ENCODE peak calls at places on chromosomes 11 and 22, in six cellular contexts. S, X, D, G, P and E are unnamed samples.

GRCh38 chr22:40463727-40464126 is 93.3 kb downstream of the SGSM3 start:
- DNase-seq in S (no peak), X (no peak), D (no peak), G (no peak), P (no peak), E (no peak)

GRCh38 chr22:34111210-34111824 is 191.0 kb upstream of the LARGE1 start:
- DNase-seq in S (peak), X (peak), D (no peak), G (peak), P (peak), E (no peak)

GRCh38 chr11:66218026-66218425 is 50.4 kb upstream of the RAB1B start:
- DNase-seq in S (no peak), X (no peak), D (no peak), G (no peak), P (no peak), E (no peak)

GRCh38 chr11:100981196-100981824 is 148.3 kb downstream of the PGR start:
- DNase-seq in S (no peak), X (no peak), D (no peak), G (no peak), P (no peak), E (no peak)

GRCh38 chr11:121936781-121937447 is 179.1 kb downstream of the BLID start:
- DNase-seq in S (no peak), X (no peak), D (no peak), G (no peak), P (no peak), E (no peak)

GRCh38 chr11:121767433-121767832 is 314.7 kb upstream of the SORL1-AS1 start:
- DNase-seq in S (no peak), X (no peak), D (no peak), G (no peak), P (no peak), E (no peak)

GRCh38 chr11:96075532-96075959 is 151.6 kb upstream of the MTMR2 start:
- DNase-seq in S (no peak), X (no peak), D (no peak), G (no peak), P (no peak), E (no peak)

GRCh38 chr22:48318575-48319320 is 1508.9 kb downstream of the BRD1 start:
- DNase-seq in S (no peak), X (no peak), D (no peak), G (no peak), P (no peak), E (no peak)

GRCh38 chr22:19663286-19663815 is 51.0 kb upstream of the SEPTIN5 start:
- DNase-seq in S (no peak), X (no peak), D (no peak), G (no peak), P (peak), E (peak)

DNA sequence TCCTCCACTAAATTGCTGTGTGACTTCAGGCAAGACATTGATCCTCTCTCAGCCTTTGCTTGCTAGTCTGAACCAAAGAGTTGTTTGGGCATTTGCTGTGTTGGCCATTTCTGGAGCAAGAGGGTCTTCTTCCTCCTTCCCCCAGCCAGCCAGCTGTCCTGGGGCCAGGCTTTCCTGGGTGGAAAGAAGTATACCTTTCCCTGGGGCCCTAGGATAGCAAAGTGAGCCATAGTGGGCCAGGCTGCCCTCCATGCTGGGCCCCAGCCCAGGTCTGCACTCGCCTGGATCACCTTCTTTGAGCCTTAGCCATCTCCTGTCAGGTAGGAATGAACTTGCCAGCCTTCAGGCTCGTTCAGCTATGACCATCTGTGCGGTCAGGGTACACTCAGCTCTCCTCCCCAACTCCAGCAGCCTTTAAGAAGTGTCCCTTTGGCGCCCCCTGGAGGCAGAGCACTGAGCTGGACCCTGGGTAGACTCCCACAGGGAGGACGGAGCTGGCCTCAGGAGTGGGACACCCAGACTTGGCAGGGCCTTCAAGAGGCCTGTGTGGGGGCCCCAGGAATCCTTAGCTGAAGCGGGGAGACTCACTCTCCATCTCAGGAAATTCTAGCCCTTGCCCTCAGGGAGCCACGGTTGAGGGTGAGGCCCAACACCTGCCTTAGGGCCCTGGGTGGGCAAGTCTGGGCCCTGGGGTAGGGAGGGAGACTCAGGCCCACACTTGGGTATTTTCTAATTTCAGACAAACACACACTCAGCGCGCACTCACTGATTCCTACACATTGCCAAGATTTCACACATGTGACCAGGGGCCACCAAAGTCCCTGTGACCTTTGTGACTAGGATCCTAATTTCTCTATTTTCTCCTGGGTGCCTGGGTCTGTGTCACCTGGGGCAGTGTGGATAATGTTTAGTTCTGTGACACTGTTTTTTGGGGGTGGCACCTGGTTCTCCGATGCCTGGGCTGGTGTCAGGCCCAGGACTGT is 35.6 kb upstream of the TPBGL start:
- DNase-seq in S (peak), X (peak), D (peak), G (peak), P (peak), E (peak)
- H2AFZ ChIP-seq in S (no peak), X (no peak), D (no peak), G (no peak), P (no peak), E (no peak)

GRCh38 chr22:32411829-32412592 is at the start of gene RTCB:
- DNase-seq in S (peak), X (peak), D (peak), G (peak), P (peak), E (peak)
- TF ChIP-seq POLR2AphosphoS5 in S (peak), X (no peak), D (peak), G (peak), P (peak), E (peak)

DNA sequence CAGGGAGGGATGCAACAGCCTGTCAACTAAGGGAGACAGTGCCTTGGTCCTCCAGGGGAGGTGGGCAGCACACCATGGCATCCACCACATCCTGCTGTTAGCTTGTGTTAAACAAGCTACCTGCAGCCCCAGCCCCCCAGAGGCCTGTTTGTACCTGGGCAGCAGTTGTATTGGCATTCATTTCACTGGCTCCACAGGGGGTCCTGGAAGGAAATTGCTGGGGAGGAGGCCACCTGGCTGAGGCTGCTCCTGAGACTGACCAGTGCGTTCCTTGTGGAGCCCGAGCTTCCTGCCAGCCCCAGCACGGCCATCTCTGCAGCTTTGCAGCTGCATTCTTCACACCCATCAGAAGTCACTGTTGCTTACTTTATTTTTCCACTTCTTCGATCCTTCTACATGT is 479.9 kb downstream of the INSC start:
- DNase-seq in S (peak), X (peak), D (no peak), G (no peak), P (no peak), E (no peak)
- H2AFZ ChIP-seq in S (no peak), X (no peak), D (no peak), G (no peak), P (no peak), E (no peak)

GRCh38 chr11:829116-829945 is 1.6 kb downstream of the CRACR2B start:
- DNase-seq in S (peak), X (peak), D (no peak), G (no peak), P (no peak), E (peak)
- TF ChIP-seq POLR2AphosphoS5 in S (no peak), X (no peak), D (no peak), G (no peak), P (no peak), E (no peak)

GRCh38 chr11:79413258-79413657 is 27.6 kb downstream of the TENM4 start:
- DNase-seq in S (peak), X (no peak), D (no peak), G (no peak), P (peak), E (no peak)
- H2AFZ ChIP-seq in S (no peak), X (no peak), D (no peak), G (no peak), P (no peak), E (no peak)

GRCh38 chr11:65078151-65078550 is 5.7 kb downstream of the CDCA5 start:
- DNase-seq in S (peak), X (peak), D (peak), G (peak), P (peak), E (peak)
- TF ChIP-seq POLR2AphosphoS5 in S (no peak), X (peak), D (no peak), G (no peak), P (no peak), E (no peak)

GRCh38 chr11:10701982-10702381 is 8.4 kb upstream of the IRAG1 start:
- DNase-seq in S (no peak), X (no peak), D (no peak), G (no peak), P (no peak), E (no peak)
- H2AFZ ChIP-seq in S (no peak), X (no peak), D (peak), G (no peak), P (no peak), E (no peak)

DNA sequence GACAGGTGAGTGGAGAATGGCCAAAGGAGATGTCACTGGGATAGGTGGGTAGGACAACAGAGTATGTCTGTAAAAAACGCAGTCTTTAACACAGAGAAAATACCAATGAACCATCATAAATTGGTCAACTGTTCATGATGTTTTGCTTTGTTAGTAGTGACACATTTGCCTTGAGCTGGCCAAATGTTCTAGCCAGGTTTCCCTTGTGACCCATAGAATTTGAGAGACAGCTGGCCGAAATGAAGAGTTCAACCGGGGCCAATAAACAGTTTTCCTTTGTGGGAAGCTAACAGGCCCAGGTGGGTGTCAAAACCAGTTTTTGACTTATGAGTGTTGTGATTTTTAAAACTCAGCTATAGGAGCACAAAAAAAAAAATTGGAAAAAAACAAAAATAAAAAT is 116.6 kb upstream of the BID start:
- DNase-seq in S (no peak), X (no peak), D (no peak), G (no peak), P (no peak), E (no peak)
- TF ChIP-seq POLR2AphosphoS5 in S (no peak), X (no peak), D (no peak), G (no peak), P (no peak), E (no peak)

DNA sequence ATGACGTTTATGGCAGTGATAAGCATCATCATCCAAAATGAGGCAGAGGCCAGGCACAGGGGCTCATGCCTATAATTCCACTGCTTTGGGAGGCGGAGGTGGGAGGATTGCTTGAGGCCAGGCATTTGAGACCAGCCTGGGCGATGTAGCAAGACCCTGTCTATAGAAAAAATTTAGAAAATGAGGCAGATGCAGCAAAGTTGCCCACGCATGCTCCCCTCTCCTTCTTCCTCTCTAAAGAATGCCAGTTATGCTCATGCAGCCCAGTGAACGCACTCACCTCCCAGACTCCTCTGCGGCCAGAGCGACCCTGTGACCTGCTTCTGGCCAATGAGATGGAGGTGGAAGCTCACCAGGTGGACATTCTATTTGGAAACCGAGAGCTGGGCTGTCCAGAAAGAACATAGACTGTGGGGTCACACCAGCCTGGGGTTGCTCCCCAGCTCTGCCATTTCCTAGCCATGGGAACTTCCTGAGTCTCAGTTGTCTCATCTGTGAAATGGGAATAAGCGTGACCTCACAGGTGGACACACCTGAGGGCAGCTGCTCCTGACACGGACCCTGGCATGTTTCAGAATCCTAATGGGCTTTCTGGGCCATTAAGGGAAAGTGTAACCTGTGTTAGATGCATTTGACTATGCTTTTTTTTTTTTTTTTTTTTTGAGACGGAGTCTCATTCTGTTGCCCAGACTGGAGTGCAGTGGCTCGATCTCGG is 44.9 kb downstream of the MCM5 start:
- DNase-seq in S (no peak), X (no peak), D (no peak), G (no peak), P (no peak), E (no peak)
- H2AFZ ChIP-seq in S (no peak), X (no peak), D (no peak), G (no peak), P (no peak), E (no peak)

GRCh38 chr11:111444040-111444439 is 65.0 kb upstream of the POU2AF1 start:
- DNase-seq in S (no peak), X (no peak), D (no peak), G (no peak), P (no peak), E (no peak)

GRCh38 chr11:111445586-111445985 is 66.5 kb upstream of the POU2AF1 start:
- DNase-seq in S (no peak), X (no peak), D (no peak), G (no peak), P (no peak), E (peak)

GRCh38 chr11:111447931-111448330 is 64.3 kb downstream of the BTG4 start:
- DNase-seq in S (no peak), X (no peak), D (no peak), G (no peak), P (peak), E (no peak)

GRCh38 chr11:111448420-111448819 is 63.8 kb downstream of the BTG4 start:
- DNase-seq in S (peak), X (no peak), D (no peak), G (no peak), P (peak), E (no peak)

DNA sequence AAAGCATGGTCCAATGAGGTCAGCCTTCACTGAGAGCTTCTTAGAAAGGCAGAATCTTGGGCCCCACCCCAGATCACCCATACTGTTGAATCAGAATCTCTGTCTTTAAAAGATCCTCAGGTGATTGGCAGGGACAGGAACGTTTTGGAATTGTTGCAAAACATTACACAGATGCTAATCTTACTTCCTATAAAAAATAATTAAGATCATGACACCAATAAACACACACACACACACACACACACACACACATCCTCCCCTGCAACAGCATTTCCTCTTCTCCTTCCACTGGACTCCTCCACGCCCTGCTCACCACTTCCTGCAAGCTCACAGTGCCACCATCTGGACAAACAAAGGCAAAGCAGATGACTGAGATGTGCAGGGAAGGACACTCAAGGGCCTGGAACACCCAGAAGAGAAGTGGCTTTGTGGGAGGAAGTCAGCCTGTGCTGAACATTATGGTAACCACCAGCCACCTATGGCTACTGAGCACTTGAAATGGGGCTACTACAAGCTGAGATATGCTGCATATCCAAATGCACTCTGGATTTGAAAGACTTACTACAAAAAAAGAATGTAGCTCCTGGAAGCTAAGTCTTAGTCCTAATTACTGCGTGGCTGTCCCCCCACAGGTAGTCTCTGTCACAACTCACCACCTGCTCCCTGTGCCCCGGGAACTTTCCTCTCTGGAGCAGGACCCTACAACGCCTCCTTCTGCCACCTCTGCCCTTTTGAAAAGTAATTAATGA is 65.6 kb downstream of the BTG4 start:
- DNase-seq in S (peak), X (peak), D (peak), G (peak), P (peak), E (peak)
- TF ChIP-seq POLR2AphosphoS5 in S (no peak), X (no peak), D (no peak), G (no peak), P (no peak), E (no peak)